ENCODE peak calls at places on chromosomes 12 and 14, in ten cellular contexts. J, Y, H, R, D, A, N, U, B and Z are unnamed samples.

GRCh38 chr12:100142851-100143559 is at the start of gene BLTP3B:
- DNase-seq in H (peak), U (peak), R (peak), B (peak), D (peak), A (peak), J (peak), Y (peak), N (peak), Z (peak)

GRCh38 chr12:51823875-51824565 is 24.5 kb downstream of the FIGNL2 start:
- DNase-seq in N (peak), J (no peak), D (no peak), R (no peak), U (peak), B (no peak), Y (peak), A (no peak), H (peak), Z (peak)

GRCh38 chr12:75913502-75914110 is 118.0 kb downstream of the PHLDA1 start:
- DNase-seq in J (no peak), H (peak), U (no peak), R (no peak), B (peak), Y (no peak), D (no peak), A (no peak), N (no peak), Z (no peak)

GRCh38 chr12:125861299-125862281 is 796.4 kb downstream of the AACS start:
- DNase-seq in B (peak), U (no peak), H (no peak), R (no peak), N (no peak), A (peak), Y (no peak), J (peak), D (peak), Z (no peak)

GRCh38 chr12:124006582-124007170 is 33.7 kb downstream of the ZNF664 start:
- DNase-seq in B (no peak), N (no peak), Y (no peak), J (no peak), A (no peak), D (no peak), H (peak), U (no peak), R (no peak), Z (no peak)

GRCh38 chr12:1741154-1741949 is 50.5 kb downstream of the ADIPOR2 start:
- DNase-seq in N (no peak), R (no peak), A (no peak), J (no peak), B (no peak), D (no peak), H (no peak), U (peak), Y (no peak), Z (no peak)

GRCh38 chr12:56804169-56804568 is 41.0 kb downstream of the HSD17B6 start:
- DNase-seq in A (no peak), U (no peak), R (no peak), D (no peak), Y (peak), J (no peak), B (no peak), H (no peak), N (no peak), Z (no peak)

GRCh38 chr14:39419272-39419671 is 13.0 kb downstream of the FBXO33 start:
- DNase-seq in U (peak), R (no peak), D (no peak), B (no peak), Y (peak), J (no peak), N (no peak), H (no peak), A (no peak), Z (no peak)

GRCh38 chr14:59274991-59275391 is 86.5 kb downstream of the DAAM1 start:
- DNase-seq in J (peak), H (peak), U (no peak), R (no peak), N (no peak), D (no peak), A (no peak), Y (no peak), B (peak), Z (no peak)

GRCh38 chr12:38488866-38489265 is 172.3 kb downstream of the ALG10B start:
- DNase-seq in N (no peak), Y (no peak), D (no peak), B (no peak), J (no peak), U (no peak), R (no peak), H (no peak), A (no peak), Z (no peak)

GRCh38 chr14:81727243-81727642 is 193.6 kb upstream of the SEL1L start:
- DNase-seq in Y (no peak), H (no peak), R (no peak), U (peak), N (no peak), J (no peak), A (no peak), B (no peak), D (no peak), Z (peak)

GRCh38 chr14:104996032-104996431 is 10.4 kb downstream of the CLBA1 start:
- DNase-seq in B (no peak), Y (no peak), A (no peak), N (no peak), U (no peak), H (no peak), R (no peak), J (no peak), D (no peak), Z (no peak)

GRCh38 chr12:12506541-12506940 is 56.1 kb downstream of the DUSP16 start:
- DNase-seq in A (no peak), Y (no peak), D (no peak), N (peak), U (peak), H (no peak), J (no peak), R (no peak), B (peak), Z (peak)

GRCh38 chr14:65279510-65279909 is 133.0 kb upstream of the FUT8 start:
- DNase-seq in D (no peak), H (no peak), A (no peak), R (no peak), J (no peak), Y (no peak), N (no peak), B (no peak), U (no peak), Z (no peak)

GRCh38 chr12:5295966-5296365 is 135.9 kb upstream of the NTF3 start:
- DNase-seq in Y (no peak), J (no peak), R (no peak), A (no peak), N (peak), U (no peak), B (no peak), H (no peak), D (no peak), Z (no peak)

GRCh38 chr12:57454566-57455373 is at the start of gene INHBE:
- DNase-seq in R (no peak), N (peak), D (no peak), Y (peak), H (peak), B (no peak), U (peak), J (no peak), A (no peak), Z (peak)

GRCh38 chr14:59189281-59189821 is 884 bp downstream of the DAAM1 start:
- DNase-seq in B (peak), N (no peak), H (peak), U (no peak), Y (peak), R (no peak), D (no peak), A (peak), J (peak), Z (no peak)

GRCh38 chr14:20469890-20470858 is 968 bp downstream of the PNP start:
- DNase-seq in A (peak), J (no peak), Y (peak), N (peak), H (peak), R (no peak), D (no peak), B (peak), U (peak), Z (peak)

GRCh38 chr14:103290494-103290893 is 43.5 kb upstream of the EIF5 start:
- DNase-seq in J (no peak), R (no peak), N (no peak), H (no peak), D (no peak), A (no peak), Y (no peak), B (no peak), U (no peak), Z (no peak)

GRCh38 chr14:103155013-103155412 is 31.8 kb downstream of the TNFAIP2 start:
- DNase-seq in B (peak), N (peak), D (peak), A (no peak), U (peak), R (no peak), J (peak), Y (peak), H (no peak), Z (no peak)

GRCh38 chr14:95432152-95433093 is 84.0 kb downstream of the SYNE3 start:
- DNase-seq in U (peak), D (peak), Y (peak), B (peak), H (peak), A (peak), N (peak), R (no peak), J (no peak), Z (peak)

GRCh38 chr12:111991535-111991934 is 21.4 kb downstream of the TMEM116 start:
- DNase-seq in R (no peak), J (no peak), Y (no peak), N (no peak), A (no peak), H (no peak), D (no peak), B (no peak), U (no peak), Z (no peak)

GRCh38 chr12:49962861-49963765 is 1.4 kb downstream of the AQP5 start:
- DNase-seq in D (no peak), N (no peak), Y (peak), J (peak), H (no peak), R (no peak), U (no peak), A (no peak), B (peak), Z (no peak)

GRCh38 chr12:23949212-23950010 is at the start of gene SOX5:
- DNase-seq in R (no peak), D (peak), U (peak), H (no peak), Y (peak), N (peak), B (peak), A (no peak), J (peak), Z (peak)

GRCh38 chr12:51080136-51080535 is 3.3 kb downstream of the CSRNP2 start:
- DNase-seq in Y (no peak), H (no peak), D (no peak), N (no peak), R (no peak), U (no peak), B (no peak), J (no peak), A (no peak), Z (no peak)

GRCh38 chr14:54398028-54398368 is 1.2 kb downstream of the CDKN3 start:
- DNase-seq in N (no peak), B (no peak), A (no peak), D (no peak), U (no peak), Y (no peak), H (peak), R (no peak), J (no peak), Z (no peak)

GRCh38 chr12:34406228-34406995 is 384.1 kb downstream of the ALG10 start:
- DNase-seq in Y (no peak), N (no peak), A (peak), J (peak), D (peak), U (no peak), B (peak), R (no peak), H (no peak), Z (no peak)

GRCh38 chr12:68455676-68456345 is 123.6 kb upstream of the MDM1 start:
- DNase-seq in A (no peak), B (no peak), N (no peak), Y (no peak), H (peak), J (no peak), R (no peak), D (no peak), U (no peak), Z (no peak)

GRCh38 chr12:86914716-86915115 is 658.5 kb upstream of the MGAT4C start:
- DNase-seq in D (no peak), N (peak), J (no peak), R (no peak), Y (peak), B (no peak), H (no peak), U (peak), A (no peak), Z (peak)

GRCh38 chr14:95445161-95445560 is 71.3 kb downstream of the SYNE3 start:
- DNase-seq in N (no peak), Y (no peak), D (no peak), J (no peak), R (no peak), A (no peak), H (no peak), U (no peak), B (no peak), Z (no peak)

GRCh38 chr14:51500776-51501175 is 150.9 kb upstream of the FRMD6 start:
- DNase-seq in U (no peak), B (no peak), N (no peak), D (no peak), J (no peak), R (no peak), H (no peak), A (no peak), Y (no peak), Z (no peak)

GRCh38 chr14:100438678-100439592 is 115.8 kb downstream of the SLC25A47 start:
- DNase-seq in U (peak), D (no peak), H (no peak), N (peak), J (no peak), R (no peak), B (no peak), Y (peak), A (peak), Z (peak)

GRCh38 chr14:31084385-31084784 is 58.2 kb upstream of the STRN3 start:
- DNase-seq in A (no peak), D (no peak), J (no peak), N (no peak), B (no peak), H (peak), U (no peak), R (no peak), Y (no peak), Z (no peak)

GRCh38 chr14:23406725-23407355 is 1.2 kb downstream of the MYH6 start:
- DNase-seq in A (no peak), H (no peak), D (no peak), R (no peak), U (no peak), N (no peak), Y (no peak), B (no peak), J (no peak), Z (no peak)
- H3K4me3 ChIP-seq in A (no peak), H (no peak), D (no peak), R (no peak), U (no peak), N (no peak), Y (no peak), B (no peak), J (no peak), Z (no peak)

GRCh38 chr12:120662879-120663278 is 22.5 kb downstream of the CABP1 start:
- DNase-seq in J (no peak), Y (no peak), N (no peak), D (no peak), B (no peak), R (no peak), H (peak), A (no peak), U (no peak), Z (no peak)

GRCh38 chr12:120661432-120661831 is 21.0 kb downstream of the CABP1 start:
- DNase-seq in B (no peak), R (no peak), H (no peak), A (no peak), D (no peak), U (no peak), Y (no peak), N (no peak), J (no peak), Z (no peak)

GRCh38 chr12:120658286-120659150 is 18.1 kb downstream of the CABP1 start:
- DNase-seq in D (no peak), Y (no peak), N (no peak), A (no peak), J (no peak), H (no peak), B (no peak), R (no peak), U (no peak), Z (no peak)

GRCh38 chr12:120656008-120656407 is 15.6 kb downstream of the CABP1 start:
- DNase-seq in B (no peak), J (no peak), A (no peak), N (no peak), Y (no peak), D (no peak), U (no peak), H (no peak), R (no peak), Z (no peak)

GRCh38 chr12:120659151-120659525 is 18.7 kb downstream of the CABP1 start:
- DNase-seq in J (no peak), R (no peak), Y (no peak), U (no peak), B (no peak), D (no peak), A (no peak), H (no peak), N (no peak), Z (no peak)
- TF ChIP-seq CTCF in J (no peak), R (no peak), Y (no peak), U (no peak), B (no peak), D (no peak), A (no peak), H (no peak), N (no peak), Z (no peak)

GRCh38 chr14:32933943-32934890 is 4.5 kb upstream of the NPAS3 start:
- DNase-seq in D (peak), Y (no peak), R (no peak), H (no peak), N (peak), B (peak), U (peak), J (no peak), A (peak), Z (peak)
- H3K4me3 ChIP-seq in D (peak), Y (peak), R (no peak), H (no peak), N (peak), B (peak), U (peak), J (peak), A (peak), Z (peak)

DNA sequence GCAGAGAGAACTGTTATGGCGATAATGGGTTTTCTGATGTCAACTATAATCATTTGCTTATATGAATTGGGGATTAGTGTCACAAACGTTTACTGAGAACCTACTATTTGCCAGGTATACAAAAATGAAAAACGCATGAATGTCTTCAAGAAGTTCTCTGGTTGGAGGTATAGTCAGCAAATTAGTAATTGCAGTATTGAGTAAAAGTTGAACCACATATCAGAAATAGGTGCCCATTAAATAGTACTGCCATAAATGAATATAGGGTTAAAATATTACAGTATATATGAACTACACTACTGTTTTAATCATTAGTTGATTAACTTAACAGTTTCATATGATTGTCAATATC is 60.0 kb downstream of the PTPRB start:
- DNase-seq in J (no peak), U (no peak), D (no peak), R (no peak), A (no peak), Y (no peak), H (no peak), N (no peak), B (no peak), Z (no peak)
- TF ChIP-seq CTCF in J (no peak), U (no peak), D (no peak), R (no peak), A (no peak), Y (no peak), H (peak), N (no peak), B (no peak), Z (no peak)

GRCh38 chr12:106248177-106248848 is 493 bp upstream of the CKAP4 start:
- DNase-seq in N (peak), R (no peak), Y (peak), H (peak), A (peak), D (peak), J (peak), U (peak), B (peak), Z (peak)

GRCh38 chr12:106248849-106249371 is 1.1 kb upstream of the CKAP4 start:
- DNase-seq in N (peak), B (no peak), D (no peak), J (no peak), A (no peak), U (peak), R (no peak), Y (no peak), H (peak), Z (peak)

GRCh38 chr12:106251636-106252035 is 3.8 kb upstream of the CKAP4 start:
- DNase-seq in Y (no peak), R (no peak), B (no peak), D (no peak), J (no peak), A (peak), U (peak), H (no peak), N (no peak), Z (no peak)

GRCh38 chr12:106247731-106248176 is at the start of gene CKAP4:
- DNase-seq in J (peak), Y (peak), R (peak), D (peak), B (peak), U (peak), N (peak), A (peak), H (peak), Z (peak)

GRCh38 chr12:106249411-106250135 is 1.8 kb upstream of the CKAP4 start:
- DNase-seq in H (peak), B (no peak), A (no peak), U (no peak), N (no peak), J (no peak), Y (no peak), R (no peak), D (no peak), Z (no peak)
- H3K4me3 ChIP-seq in H (peak), B (no peak), A (no peak), U (no peak), N (no peak), J (no peak), Y (no peak), R (no peak), D (no peak), Z (no peak)